ENCODE peak calls at places on chromosomes 7 and 10, in nine cellular contexts. G, U, X, I, N, Z, H, C and Q are unnamed samples.

GRCh38 chr10:48884337-48885045 is 55.1 kb downstream of the LRRC18 start:
- DNase-seq in G (no peak), U (no peak), X (no peak), I (no peak), N (no peak), Z (no peak), H (no peak), C (no peak), Q (no peak)

GRCh38 chr10:2146079-2146478 is 408.8 kb upstream of the ADARB2 start:
- DNase-seq in G (no peak), U (no peak), X (no peak), I (no peak), N (no peak), Z (no peak), H (no peak), C (no peak), Q (no peak)

GRCh38 chr10:120426306-120426705 is 30.7 kb upstream of the PLPP4 start:
- DNase-seq in G (no peak), U (no peak), X (no peak), I (no peak), N (no peak), Z (no peak), H (no peak), C (no peak), Q (no peak)

GRCh38 chr7:3861941-3862340 is 560.9 kb downstream of the SDK1 start:
- DNase-seq in G (peak; percentile 45), U (no peak), X (no peak), I (no peak), N (no peak), Z (no peak), H (no peak), C (no peak), Q (no peak)

GRCh38 chr10:71713135-71714040 is 6.2 kb downstream of the C10orf105 start:
- DNase-seq in G (peak; percentile 90), U (peak; percentile 43), X (no peak), I (no peak), N (no peak), Z (no peak), H (peak; percentile 39), C (no peak), Q (no peak)

GRCh38 chr10:116120688-116121087 is 152.3 kb downstream of the GFRA1 start:
- DNase-seq in G (no peak), U (peak; percentile 66), X (no peak), I (peak; percentile 66), N (no peak), Z (peak; percentile 46), H (no peak), C (peak; percentile 78), Q (no peak)

GRCh38 chr7:74272305-74273038 is 16.7 kb upstream of the CLIP2 start:
- DNase-seq in G (peak; percentile 89), U (no peak), X (peak; percentile 54), I (peak; percentile 61), N (peak; percentile 85), Z (no peak), H (no peak), C (peak; percentile 72), Q (no peak)

GRCh38 chr7:40527723-40528122 is 392.9 kb downstream of the SUGCT start:
- DNase-seq in G (no peak), U (no peak), X (no peak), I (no peak), N (no peak), Z (no peak), H (no peak), C (no peak), Q (no peak)

GRCh38 chr7:51279391-51280023 is 37.1 kb downstream of the COBL start:
- DNase-seq in G (no peak), U (no peak), X (no peak), I (no peak), N (no peak), Z (no peak), H (no peak), C (no peak), Q (no peak)

GRCh38 chr10:4824791-4825310 is 1.2 kb upstream of the AKR1E2 start:
- DNase-seq in G (no peak), U (no peak), X (no peak), I (no peak), N (no peak), Z (no peak), H (no peak), C (no peak), Q (no peak)

GRCh38 chr7:107830410-107830809 is 27.4 kb upstream of the SLC26A3 start:
- DNase-seq in G (no peak), U (no peak), X (no peak), I (no peak), N (no peak), Z (no peak), H (no peak), C (no peak), Q (no peak)

GRCh38 chr10:5283305-5284158 is 81.2 kb upstream of the UCN3 start:
- DNase-seq in G (peak; percentile 62), U (peak; percentile 30), X (peak; percentile 93), I (peak; percentile 52), N (no peak), Z (peak; percentile 61), H (peak; percentile 15), C (peak; percentile 70), Q (no peak)

GRCh38 chr10:49562893-49563292 is 24.0 kb upstream of the ERCC6 start:
- DNase-seq in G (no peak), U (no peak), X (no peak), I (no peak), N (no peak), Z (no peak), H (no peak), C (no peak), Q (no peak)

GRCh38 chr7:81515009-81515408 is 254.8 kb downstream of the HGF start:
- DNase-seq in G (no peak), U (no peak), X (no peak), I (no peak), N (no peak), Z (no peak), H (no peak), C (no peak), Q (no peak)

GRCh38 chr10:130498934-130499333 is 362.7 kb downstream of the GLRX3 start:
- DNase-seq in G (no peak), U (no peak), X (no peak), I (no peak), N (no peak), Z (no peak), H (no peak), C (no peak), Q (peak; percentile 46)

GRCh38 chr7:11153694-11154093 is 180.0 kb downstream of the PHF14 start:
- DNase-seq in G (no peak), U (no peak), X (no peak), I (no peak), N (no peak), Z (no peak), H (no peak), C (no peak), Q (no peak)

GRCh38 chr7:112421666-112422486 is 28.4 kb upstream of the IFRD1 start:
- DNase-seq in G (no peak), U (no peak), X (peak; percentile 16), I (no peak), N (no peak), Z (no peak), H (peak; percentile 6), C (peak; percentile 39), Q (no peak)

GRCh38 chr7:66841898-66842297 is 79.1 kb upstream of the TMEM248 start:
- DNase-seq in G (no peak), U (no peak), X (no peak), I (no peak), N (no peak), Z (no peak), H (no peak), C (no peak), Q (peak; percentile 12)

GRCh38 chr7:66840316-66840715 is 80.7 kb upstream of the TMEM248 start:
- DNase-seq in G (no peak), U (no peak), X (no peak), I (no peak), N (no peak), Z (no peak), H (no peak), C (no peak), Q (no peak)

GRCh38 chr7:66847879-66848810 is 72.9 kb upstream of the TMEM248 start:
- DNase-seq in G (no peak), U (no peak), X (peak; percentile 59), I (no peak), N (no peak), Z (no peak), H (no peak), C (peak; percentile 55), Q (no peak)

GRCh38 chr7:66845382-66846095 is 75.5 kb upstream of the TMEM248 start:
- DNase-seq in G (no peak), U (no peak), X (no peak), I (no peak), N (peak; percentile 66), Z (no peak), H (no peak), C (no peak), Q (no peak)

GRCh38 chr7:66844552-66845381 is 76.3 kb upstream of the TMEM248 start:
- DNase-seq in G (peak; percentile 98), U (peak; percentile 98), X (peak; percentile 99), I (peak; percentile 99), N (peak; percentile 98), Z (peak; percentile 98), H (peak; percentile 99), C (peak; percentile 98), Q (peak; percentile 99)
- TF ChIP-seq CTCF in G (no peak), U (peak; percentile 34), X (no peak), I (peak; percentile 37), N (no peak), Z (peak; percentile 13), H (peak; percentile 53), C (no peak), Q (peak; percentile 58)

GRCh38 chr10:10796774-10797415 is 220.8 kb upstream of the CELF2 start:
- DNase-seq in G (no peak), U (no peak), X (no peak), I (no peak), N (no peak), Z (no peak), H (no peak), C (no peak), Q (no peak)
- TF ChIP-seq CTCF in G (no peak), U (no peak), X (no peak), I (no peak), N (no peak), Z (no peak), H (no peak), C (no peak), Q (no peak)

DNA sequence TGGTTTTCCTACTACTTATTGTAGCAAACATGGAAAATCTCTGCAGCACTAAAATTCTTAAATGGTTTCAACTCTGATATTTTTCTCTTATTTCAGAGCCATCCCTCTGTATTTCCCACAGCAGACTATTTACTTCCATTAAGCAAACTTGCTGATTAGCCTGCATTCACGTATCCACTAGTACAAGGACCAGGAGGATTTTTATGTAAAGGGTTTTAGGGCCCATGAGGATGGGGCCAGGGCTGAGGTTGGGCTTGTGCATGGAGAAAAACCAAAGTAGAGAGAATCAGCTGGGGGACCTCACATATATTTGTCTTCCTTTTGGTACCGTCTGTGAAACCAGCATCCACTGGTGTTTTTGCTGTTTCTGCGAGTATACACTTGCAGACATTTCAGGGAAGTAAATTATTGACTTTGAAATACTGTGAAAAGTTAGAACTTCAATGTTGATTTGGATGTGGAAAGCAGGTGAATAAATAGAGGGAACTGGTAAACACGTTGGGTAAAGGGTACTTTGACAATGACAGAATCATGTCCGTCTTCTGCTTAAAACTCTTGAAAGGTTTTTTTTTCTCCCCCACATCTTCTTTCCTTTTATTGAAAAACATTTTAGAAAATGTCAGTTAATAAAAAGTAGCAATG is 44.3 kb downstream of the ERLIN1 start:
- DNase-seq in G (no peak), U (no peak), X (no peak), I (no peak), N (no peak), Z (no peak), H (no peak), C (no peak), Q (no peak)
- TF ChIP-seq CTCF in G (no peak), U (no peak), X (no peak), I (no peak), N (no peak), Z (no peak), H (no peak), C (no peak), Q (no peak)

GRCh38 chr7:110590415-110590814 is 500.5 kb upstream of the LRRN3 start:
- DNase-seq in G (no peak), U (peak; percentile 83), X (no peak), I (no peak), N (no peak), Z (peak; percentile 14), H (no peak), C (peak; percentile 83), Q (no peak)
- TF ChIP-seq CTCF in G (no peak), U (peak; percentile 12), X (peak; percentile 5), I (no peak), N (no peak), Z (no peak), H (no peak), C (peak; percentile 64), Q (no peak)